ENCODE peak calls at places on chromosome 1, in seven cellular contexts. L is hippocampal formation, N is RCC 7860, H is RPMI8226, X is Karpas-422, G is NCI-H510A treated with DMSO at 0.1 percent for 48 hours, D is testis. W is an unnamed sample.

GRCh38 chr1:234372011-234372757 is 1.1 kb upstream of the COA6 start:
- DNase-seq in L (no peak), N (no peak), H (no peak), X (peak), G (no peak), D (no peak), W (no peak)

GRCh38 chr1:17605582-17606344 is 66.3 kb downstream of the ARHGEF10L start:
- DNase-seq in L (no peak), N (no peak), H (no peak), X (no peak), G (peak), D (peak), W (no peak)

GRCh38 chr1:4121293-4121684 is 221.2 kb upstream of the C1orf174 start:
- DNase-seq in L (no peak), N (no peak), H (no peak), X (no peak), G (no peak), D (no peak), W (no peak)

GRCh38 chr1:188782220-188782841 is 1695.3 kb downstream of the BRINP3 start:
- DNase-seq in L (no peak), N (peak), H (peak), X (peak), G (peak), D (peak), W (no peak)

GRCh38 chr1:206705744-206706297 is 21.1 kb downstream of the MAPKAPK2 start:
- DNase-seq in L (no peak), N (no peak), H (no peak), X (no peak), G (no peak), D (no peak), W (no peak)

GRCh38 chr1:28343405-28343804 is 14.6 kb downstream of the MED18 start:
- DNase-seq in L (no peak), N (peak), H (no peak), X (no peak), G (no peak), D (no peak), W (no peak)

GRCh38 chr1:152035406-152036315 is 1.1 kb downstream of the S100A11 start:
- DNase-seq in L (no peak), N (peak), H (peak), X (peak), G (peak), D (peak), W (peak)

GRCh38 chr1:111934346-111934745 is 55.1 kb downstream of the KCND3 start:
- DNase-seq in L (no peak), N (no peak), H (no peak), X (no peak), G (no peak), D (no peak), W (no peak)

GRCh38 chr1:7153464-7153863 is 368.2 kb downstream of the CAMTA1 start:
- DNase-seq in L (no peak), N (no peak), H (no peak), X (no peak), G (no peak), D (no peak), W (no peak)

GRCh38 chr1:237012789-237013383 is 8.6 kb upstream of the MT1HL1 start:
- DNase-seq in L (no peak), N (peak), H (peak), X (no peak), G (peak), D (no peak), W (no peak)

GRCh38 chr1:7863756-7864328 is 11.0 kb upstream of the UTS2 start:
- DNase-seq in L (no peak), N (no peak), H (no peak), X (no peak), G (no peak), D (no peak), W (no peak)

GRCh38 chr1:218942421-218942820 is 231.3 kb upstream of the LYPLAL1 start:
- DNase-seq in L (no peak), N (no peak), H (no peak), X (no peak), G (no peak), D (no peak), W (no peak)

GRCh38 chr1:119773711-119774241 is 5.1 kb upstream of the HMGCS2 start:
- DNase-seq in L (no peak), N (no peak), H (no peak), X (no peak), G (peak), D (no peak), W (no peak)

GRCh38 chr1:59054172-59054571 is 242.7 kb upstream of the FGGY start:
- DNase-seq in L (no peak), N (no peak), H (no peak), X (no peak), G (no peak), D (no peak), W (no peak)

GRCh38 chr1:161192476-161193465 is 6.1 kb downstream of the ADAMTS4 start:
- DNase-seq in L (peak), N (peak), H (peak), X (peak), G (peak), D (peak), W (peak)

GRCh38 chr1:41427943-41428735 is 56.3 kb downstream of the EDN2 start:
- DNase-seq in L (no peak), N (no peak), H (no peak), X (no peak), G (no peak), D (no peak), W (no peak)

GRCh38 chr1:148263128-148263905 is 111.2 kb upstream of the NBPF11 start:
- DNase-seq in L (peak), N (peak), H (peak), X (peak), G (peak), D (peak), W (peak)

GRCh38 chr1:163320891-163321290 is 863 bp upstream of the NUF2 start:
- DNase-seq in L (no peak), N (no peak), H (no peak), X (peak), G (no peak), D (no peak), W (no peak)

GRCh38 chr1:222404710-222405109 is 143.2 kb downstream of the HHIPL2 start:
- DNase-seq in L (no peak), N (no peak), H (no peak), X (no peak), G (no peak), D (no peak), W (no peak)

GRCh38 chr1:6601049-6601864 is 1.4 kb downstream of the KLHL21 start:
- DNase-seq in L (peak), N (peak), H (peak), X (peak), G (peak), D (peak), W (peak)

GRCh38 chr1:28195780-28196179 is 19.3 kb upstream of the PTAFR start:
- DNase-seq in L (no peak), N (peak), H (no peak), X (no peak), G (no peak), D (no peak), W (no peak)

GRCh38 chr1:225817611-225818061 is 7.7 kb downstream of the EPHX1 start:
- DNase-seq in L (peak), N (peak), H (peak), X (no peak), G (peak), D (peak), W (no peak)

GRCh38 chr1:116878804-116879477 is 30.8 kb upstream of the PTGFRN start:
- DNase-seq in L (no peak), N (no peak), H (no peak), X (no peak), G (peak), D (peak), W (peak)

GRCh38 chr1:85692730-85693314 is 15.4 kb downstream of the ZNHIT6 start:
- DNase-seq in L (peak), N (peak), H (no peak), X (no peak), G (peak), D (no peak), W (no peak)

GRCh38 chr1:35725591-35725990 is 6.9 kb upstream of the C1orf216 start:
- DNase-seq in L (peak), N (no peak), H (no peak), X (no peak), G (no peak), D (no peak), W (no peak)

GRCh38 chr1:206490643-206491421 is 16.5 kb upstream of the RASSF5 start:
- DNase-seq in L (no peak), N (peak), H (no peak), X (no peak), G (no peak), D (no peak), W (no peak)

GRCh38 chr1:1122981-1123480 is 7.1 kb upstream of the C1orf159 start:
- DNase-seq in L (no peak), N (no peak), H (no peak), X (no peak), G (no peak), D (no peak), W (no peak)

GRCh38 chr1:98045211-98046030 is 124.6 kb upstream of the DPYD start:
- DNase-seq in L (no peak), N (no peak), H (no peak), X (no peak), G (no peak), D (peak), W (peak)

GRCh38 chr1:2944705-2945104 is 76.6 kb upstream of the ACTRT2 start:
- DNase-seq in L (no peak), N (no peak), H (no peak), X (no peak), G (no peak), D (no peak), W (no peak)

GRCh38 chr1:89298461-89298860 is 25.8 kb upstream of the GBP5 start:
- DNase-seq in L (no peak), N (no peak), H (no peak), X (no peak), G (no peak), D (no peak), W (no peak)

GRCh38 chr1:17084787-17085186 is 31.0 kb upstream of the SDHB start:
- DNase-seq in L (no peak), N (no peak), H (no peak), X (no peak), G (no peak), D (no peak), W (no peak)

GRCh38 chr1:8232036-8232757 is 85.7 kb upstream of the SLC45A1 start:
- DNase-seq in L (no peak), N (no peak), H (no peak), X (no peak), G (no peak), D (no peak), W (no peak)

GRCh38 chr1:230220907-230221306 is 153.9 kb downstream of the GALNT2 start:
- DNase-seq in L (no peak), N (no peak), H (no peak), X (no peak), G (no peak), D (no peak), W (no peak)

GRCh38 chr1:239922778-239923522 is 168.7 kb upstream of the FMN2 start:
- DNase-seq in L (no peak), N (no peak), H (no peak), X (no peak), G (no peak), D (no peak), W (no peak)

GRCh38 chr1:234079896-234080295 is 175.4 kb downstream of the SLC35F3 start:
- DNase-seq in L (no peak), N (no peak), H (no peak), X (no peak), G (no peak), D (no peak), W (no peak)

GRCh38 chr1:52877554-52877953 is 35.0 kb downstream of the ZYG11A start:
- DNase-seq in L (no peak), N (no peak), H (no peak), X (no peak), G (no peak), D (no peak), W (no peak)